ENCODE peak calls at places on chromosomes 6 and 20, in five cellular contexts. W, C, S, I and H are unnamed samples.
A peak's percentile ranks its signal among the peaks of the same experiment; 100 is the strongest.

GRCh38 chr6:29748391-29749352 is 25.4 kb downstream of the HLA-F start:
- DNase-seq in W (peak; percentile 81), C (peak; percentile 45), S (peak; percentile 66), I (peak; percentile 81), H (peak; percentile 95)

GRCh38 chr20:36320898-36321695 is 15.0 kb downstream of the DLGAP4 start:
- DNase-seq in W (no peak), C (no peak), S (no peak), I (no peak), H (no peak)

GRCh38 chr20:37670426-37670825 is 23.4 kb upstream of the CTNNBL1 start:
- DNase-seq in W (no peak), C (peak; percentile 10), S (no peak), I (no peak), H (no peak)

GRCh38 chr6:5379647-5380242 is 118.4 kb downstream of the FARS2 start:
- DNase-seq in W (no peak), C (peak; percentile 35), S (peak; percentile 60), I (no peak), H (no peak)

GRCh38 chr6:48068326-48069191 is 42.4 kb downstream of the PTCHD4 start:
- DNase-seq in W (no peak), C (no peak), S (no peak), I (no peak), H (no peak)

GRCh38 chr6:86256615-86257187 is 614.0 kb upstream of the SYNCRIP start:
- DNase-seq in W (no peak), C (no peak), S (no peak), I (no peak), H (no peak)

GRCh38 chr6:6788394-6789020 is 200.0 kb downstream of the LY86 start:
- DNase-seq in W (no peak), C (no peak), S (no peak), I (no peak), H (no peak)

GRCh38 chr20:14963262-14963663 is 625.9 kb upstream of the FLRT3 start:
- DNase-seq in W (no peak), C (peak; percentile 11), S (no peak), I (no peak), H (no peak)

GRCh38 chr6:57141451-57142177 is 30.5 kb upstream of the BAG2 start:
- DNase-seq in W (no peak), C (no peak), S (no peak), I (no peak), H (no peak)

GRCh38 chr6:158548418-158549161 is 11.3 kb upstream of the TMEM181 start:
- DNase-seq in W (no peak), C (no peak), S (no peak), I (no peak), H (no peak)

GRCh38 chr20:37319120-37319717 is 26.7 kb upstream of the SRC start:
- DNase-seq in W (no peak), C (no peak), S (no peak), I (no peak), H (no peak)